ENCODE peak calls at places on chromosomes 16 and 17, in five cellular contexts. J is A549, L is GM12878, V is K562, P is SK-N-SH. B is an unnamed sample.

GRCh38 chr16:71288890-71289731 is at the start of gene CMTR2:
- DNase-seq in J (peak), L (peak), V (peak), P (peak), B (peak)

GRCh38 chr17:29659155-29659554 is 36.4 kb upstream of the CORO6 start:
- DNase-seq in J (no peak), L (no peak), V (no peak), P (no peak), B (no peak)

GRCh38 chr17:73987395-73987794 is 216.1 kb upstream of the RPL38 start:
- DNase-seq in J (no peak), L (no peak), V (no peak), P (no peak), B (no peak)

GRCh38 chr16:69314534-69314933 is 3.4 kb downstream of the VPS4A start:
- DNase-seq in J (no peak), L (no peak), V (no peak), P (no peak), B (no peak)

GRCh38 chr16:85329059-85329812 is 217.0 kb upstream of the CIBAR2 start:
- DNase-seq in J (no peak), L (no peak), V (peak), P (peak), B (peak)

GRCh38 chr16:68332411-68333121 is 21.7 kb downstream of the PRMT7 start:
- DNase-seq in J (no peak), L (no peak), V (no peak), P (peak), B (peak)

GRCh38 chr16:80459331-80459777 is 81.4 kb upstream of the DYNLRB2 start:
- DNase-seq in J (no peak), L (no peak), V (no peak), P (no peak), B (no peak)

GRCh38 chr16:83307206-83307990 is 500.4 kb upstream of the HSBP1 start:
- DNase-seq in J (no peak), L (no peak), V (no peak), P (no peak), B (no peak)

GRCh38 chr16:80883159-80883642 is 78.8 kb upstream of the CDYL2 start:
- DNase-seq in J (no peak), L (no peak), V (no peak), P (no peak), B (no peak)

GRCh38 chr17:32870969-32871368 is 6.0 kb downstream of the MYO1D start:
- DNase-seq in J (no peak), L (no peak), V (no peak), P (no peak), B (no peak)

GRCh38 chr16:19737306-19737975 is 19.4 kb downstream of the IQCK start:
- DNase-seq in J (no peak), L (no peak), V (no peak), P (no peak), B (no peak)

GRCh38 chr16:24822542-24822941 is 23.2 kb upstream of the SLC5A11 start:
- DNase-seq in J (no peak), L (no peak), V (no peak), P (no peak), B (no peak)

GRCh38 chr16:15907863-15908478 is 19.6 kb upstream of the CEP20 start:
- DNase-seq in J (peak), L (peak), V (peak), P (peak), B (peak)

GRCh38 chr16:89506791-89507191 is 1.4 kb upstream of the SPG7 start:
- DNase-seq in J (no peak), L (no peak), V (no peak), P (no peak), B (no peak)

GRCh38 chr16:30866031-30866430 is 27.8 kb downstream of the BCL7C start:
- DNase-seq in J (no peak), L (no peak), V (no peak), P (no peak), B (no peak)

GRCh38 chr17:34997355-34997862 is 17.1 kb downstream of the LIG3 start:
- DNase-seq in J (no peak), L (no peak), V (no peak), P (no peak), B (peak)

GRCh38 chr17:76078859-76079576 is at the start of gene ZACN:
- DNase-seq in J (no peak), L (no peak), V (no peak), P (peak), B (no peak)

GRCh38 chr16:48284772-48285409 is 37.6 kb upstream of the ABCC11 start:
- DNase-seq in J (no peak), L (peak), V (no peak), P (no peak), B (no peak)

GRCh38 chr16:31664683-31665482 is 137.2 kb downstream of the AHSP start:
- DNase-seq in J (no peak), L (no peak), V (no peak), P (no peak), B (peak)

GRCh38 chr16:49750341-49751011 is 105.4 kb downstream of the ZNF423 start:
- DNase-seq in J (no peak), L (no peak), V (no peak), P (peak), B (no peak)

GRCh38 chr16:31460582-31461002 is 1.3 kb downstream of the ARMC5 start:
- DNase-seq in J (peak), L (no peak), V (no peak), P (peak), B (peak)

GRCh38 chr17:65697661-65698060 is 136.2 kb upstream of the AXIN2 start:
- DNase-seq in J (no peak), L (no peak), V (no peak), P (no peak), B (no peak)

GRCh38 chr17:41724476-41725030 is 9.9 kb downstream of the HAP1 start:
- DNase-seq in J (no peak), L (no peak), V (no peak), P (no peak), B (no peak)

GRCh38 chr17:42969006-42969581 is 4.8 kb upstream of the AARSD1 start:
- DNase-seq in J (no peak), L (no peak), V (no peak), P (no peak), B (peak)

GRCh38 chr16:82580293-82580900 is 46.4 kb upstream of the CDH13 start:
- DNase-seq in J (peak), L (no peak), V (no peak), P (peak), B (no peak)

GRCh38 chr17:12769981-12770380 is 19.3 kb upstream of the ARHGAP44 start:
- DNase-seq in J (no peak), L (no peak), V (no peak), P (no peak), B (peak)

GRCh38 chr16:88649924-88650748 is 717 bp downstream of the CYBA start:
- DNase-seq in J (no peak), L (no peak), V (peak), P (peak), B (peak)

GRCh38 chr16:5432166-5432565 is 334.6 kb upstream of the EEF2KMT start:
- DNase-seq in J (no peak), L (no peak), V (no peak), P (no peak), B (no peak)

GRCh38 chr17:80024206-80024972 is 11.3 kb downstream of the TBC1D16 start:
- DNase-seq in J (no peak), L (no peak), V (no peak), P (no peak), B (no peak)

GRCh38 chr17:17831208-17832039 is 5.4 kb downstream of the SREBF1 start:
- DNase-seq in J (no peak), L (no peak), V (no peak), P (peak), B (no peak)

GRCh38 chr17:11506635-11507034 is 91.6 kb upstream of the DNAH9 start:
- DNase-seq in J (peak), L (no peak), V (peak), P (no peak), B (no peak)

GRCh38 chr16:75402821-75403475 is 30.4 kb downstream of the CFDP1 start:
- DNase-seq in J (peak), L (no peak), V (peak), P (peak), B (peak)

GRCh38 chr17:5861246-5861645 is 208.9 kb upstream of the WSCD1 start:
- DNase-seq in J (no peak), L (no peak), V (no peak), P (no peak), B (no peak)

GRCh38 chr16:50152386-50152806 is 710 bp upstream of the TENT4B start:
- DNase-seq in J (peak), L (peak), V (no peak), P (no peak), B (no peak)

GRCh38 chr16:60717808-60718207 is 1318.4 kb downstream of the CDH8 start:
- DNase-seq in J (no peak), L (no peak), V (no peak), P (no peak), B (no peak)
- TF ChIP-seq RCOR1 in J (no peak), L (no peak), V (no peak), P (no peak), B (no peak)

DNA sequence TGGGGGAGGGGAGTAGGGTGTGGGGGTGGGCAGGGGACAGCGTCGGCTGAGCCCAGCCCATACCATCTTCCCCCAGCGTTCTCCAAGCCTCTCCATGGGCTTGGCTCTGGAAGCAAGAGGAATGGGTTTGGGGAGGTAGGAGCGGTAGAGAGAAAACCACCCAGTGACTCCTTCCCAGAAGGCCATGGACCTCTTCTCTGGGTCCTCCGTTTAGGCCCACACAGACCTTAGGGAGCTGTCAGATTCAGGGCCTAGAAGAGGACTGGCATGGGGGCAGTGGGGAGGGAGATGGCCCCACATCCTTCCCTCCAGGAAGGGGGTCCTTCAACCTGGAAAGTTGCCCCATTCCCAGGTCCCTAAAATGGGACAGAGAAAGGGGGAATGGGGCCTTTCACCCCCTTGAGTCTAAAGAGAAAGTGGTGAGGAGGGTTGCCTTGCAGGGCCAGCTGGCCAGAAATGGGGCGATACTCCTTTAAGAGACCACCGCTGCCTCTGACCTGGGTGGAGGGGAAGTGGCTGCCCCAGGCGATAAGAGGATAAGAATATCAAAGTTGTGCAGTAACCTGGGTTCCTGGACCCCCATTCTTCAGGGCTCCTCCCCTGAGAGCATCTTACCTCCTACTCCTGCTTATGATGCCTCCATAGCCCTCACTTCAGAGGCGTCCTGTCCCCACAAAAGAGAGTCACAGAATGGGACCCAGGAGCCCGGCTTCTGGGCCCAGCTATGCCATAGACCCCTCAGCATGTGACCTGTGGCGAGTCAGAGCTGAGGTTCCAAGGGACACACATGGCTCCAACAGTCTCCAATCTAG is 5.0 kb upstream of the TSPOAP1 start:
- DNase-seq in J (no peak), L (no peak), V (no peak), P (peak), B (no peak)
- H3K4me3 ChIP-seq in J (no peak), L (peak), V (peak), P (no peak), B (no peak)

DNA sequence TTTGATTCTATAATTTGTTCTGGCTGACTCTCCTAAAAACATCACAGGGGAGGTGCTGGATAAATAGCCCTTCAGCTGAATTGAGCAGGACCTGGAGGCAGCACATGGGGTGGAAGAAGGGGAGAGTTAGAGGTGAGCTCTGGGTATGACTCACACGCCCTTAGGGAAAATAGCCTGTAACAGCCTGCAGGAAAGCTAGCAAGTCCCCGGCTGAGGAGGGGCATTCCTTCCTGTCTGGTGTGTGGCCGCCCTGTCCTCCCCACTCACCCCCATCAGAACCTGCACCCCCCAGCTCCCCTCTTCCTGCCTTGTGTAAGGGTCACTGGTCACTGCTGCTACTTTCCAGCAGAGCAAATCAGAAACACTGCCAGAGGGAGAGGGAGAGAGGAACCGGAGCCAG is 187.4 kb downstream of the C16orf95 start:
- DNase-seq in J (no peak), L (no peak), V (no peak), P (no peak), B (peak)
- TF ChIP-seq RCOR1 in J (no peak), L (no peak), V (no peak), P (no peak), B (no peak)

DNA sequence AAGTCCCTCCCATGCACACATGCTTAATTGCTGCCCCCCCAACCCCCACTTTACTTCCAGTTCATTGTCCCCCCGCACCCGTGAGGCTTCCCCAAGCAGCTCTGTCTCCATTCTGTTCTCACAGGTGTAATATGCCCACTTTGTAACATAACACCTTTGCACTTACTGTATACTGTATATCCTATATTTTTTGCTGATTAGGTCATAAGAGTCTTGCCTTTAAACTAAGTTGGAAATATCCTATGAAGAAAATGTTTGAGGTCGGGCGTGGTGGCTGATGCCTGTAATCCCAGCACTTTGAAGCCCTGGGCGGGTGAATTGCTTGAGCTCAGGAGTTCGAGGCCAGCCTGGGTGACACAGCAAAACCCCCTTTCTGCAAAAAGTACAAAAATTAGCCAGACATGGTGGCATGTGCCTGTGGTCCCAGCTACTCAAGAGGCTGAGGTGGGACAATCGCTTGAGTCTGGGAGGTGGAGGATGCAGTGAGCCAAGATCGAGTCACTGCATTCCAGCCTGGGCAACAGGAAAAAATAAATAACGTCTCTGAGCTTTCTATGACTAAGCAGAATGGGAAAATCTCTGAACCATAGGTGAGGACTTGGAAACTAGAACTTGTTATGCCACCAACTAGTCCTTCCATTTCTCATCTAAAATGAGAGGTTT is 76.1 kb downstream of the TNRC6C start:
- DNase-seq in J (peak), L (no peak), V (no peak), P (no peak), B (peak)
- H3K4me3 ChIP-seq in J (no peak), L (no peak), V (no peak), P (no peak), B (no peak)

B was measured in IMR-90.